ENCODE peak calls at places on chromosomes 7 and 10, in nine cellular contexts. N is GM23338; I is body of pancreas; P is MM.1S; D is lower lobe of right lung; M is neural progenitor cell; T is mammary epithelial cell; V is CD4-positive, CD25-positive, alpha-beta regulatory T cell; Z is pancreas. C is an unnamed sample.

GRCh38 chr10:120735773-120736371 is 115.3 kb upstream of the WDR11 start:
- DNase-seq in N (peak; percentile 46), I (no peak), P (peak; percentile 52), D (no peak), M (no peak), T (peak; percentile 7), V (peak; percentile 33), Z (no peak), C (no peak)

GRCh38 chr10:67438605-67439258 is 257.3 kb downstream of the CTNNA3 start:
- DNase-seq in N (no peak), I (no peak), P (peak; percentile 44), D (no peak), M (no peak), T (no peak), V (no peak), Z (no peak), C (no peak)

GRCh38 chr10:86956841-86957448 is 470 bp downstream of the MMRN2 start:
- DNase-seq in N (no peak), I (no peak), P (no peak), D (peak; percentile 16), M (no peak), T (no peak), V (no peak), Z (peak; percentile 32), C (no peak)

GRCh38 chr10:62852961-62853702 is 37.0 kb upstream of the EGR2 start:
- DNase-seq in N (no peak), I (no peak), P (peak; percentile 48), D (no peak), M (no peak), T (no peak), V (no peak), Z (no peak), C (no peak)

GRCh38 chr7:143375298-143376034 is 5.7 kb upstream of the ZYX start:
- DNase-seq in N (no peak), I (peak; percentile 52), P (no peak), D (no peak), M (no peak), T (no peak), V (peak; percentile 87), Z (no peak), C (no peak)

GRCh38 chr7:151088019-151088855 is 2.0 kb downstream of the AGAP3 start:
- DNase-seq in N (peak; percentile 53), I (no peak), P (no peak), D (no peak), M (peak; percentile 37), T (peak; percentile 23), V (no peak), Z (no peak), C (no peak)

GRCh38 chr7:131284702-131285419 is 42.8 kb upstream of the MKLN1 start:
- DNase-seq in N (no peak), I (no peak), P (no peak), D (peak; percentile 59), M (peak; percentile 54), T (peak; percentile 66), V (no peak), Z (no peak), C (no peak)

GRCh38 chr7:134548877-134549276 is at the start of gene AKR1B15:
- DNase-seq in N (no peak), I (no peak), P (no peak), D (no peak), M (no peak), T (peak; percentile 62), V (peak; percentile 1), Z (no peak), C (no peak)

GRCh38 chr10:18224626-18225445 is 84.6 kb downstream of the CACNB2 start:
- DNase-seq in N (peak; percentile 52), I (peak; percentile 45), P (no peak), D (no peak), M (peak; percentile 18), T (no peak), V (no peak), Z (no peak), C (no peak)

GRCh38 chr7:42138691-42139090 is 98.3 kb downstream of the GLI3 start:
- DNase-seq in N (peak; percentile 45), I (no peak), P (no peak), D (no peak), M (peak; percentile 71), T (no peak), V (no peak), Z (no peak), C (no peak)

GRCh38 chr7:4776160-4776623 is 769 bp downstream of the AP5Z1 start:
- DNase-seq in N (no peak), I (no peak), P (no peak), D (no peak), M (no peak), T (peak; percentile 40), V (no peak), Z (no peak), C (no peak)

GRCh38 chr10:103584216-103585010 is 90.9 kb downstream of the NEURL1 start:
- DNase-seq in N (peak; percentile 69), I (no peak), P (peak; percentile 14), D (peak; percentile 59), M (no peak), T (no peak), V (peak; percentile 86), Z (no peak), C (no peak)
- H3K4me3 ChIP-seq in N (peak overlapping the region; percentile 47), I (no peak overlapping the region), P (no peak overlapping the region), D (peak overlapping the region; percentile 51), M (no peak overlapping the region), T (no peak overlapping the region), V (peak overlapping the region; percentile 95), Z (no peak overlapping the region), C (no peak overlapping the region)

GRCh38 chr7:290554-291301 is 758 bp downstream of the FOXL3 start:
- DNase-seq in N (peak; percentile 42), I (no peak), P (no peak), D (peak; percentile 39), M (no peak), T (no peak), V (no peak), Z (peak; percentile 75), C (no peak)

GRCh38 chr7:289756-290553 is at the start of gene FOXL3:
- DNase-seq in N (peak; percentile 68), I (no peak), P (no peak), D (peak; percentile 40), M (no peak), T (no peak), V (no peak), Z (peak; percentile 72), C (no peak)

GRCh38 chr7:289209-289755 is 688 bp upstream of the FOXL3 start:
- DNase-seq in N (peak; percentile 59), I (no peak), P (no peak), D (no peak), M (no peak), T (no peak), V (no peak), Z (no peak), C (no peak)

GRCh38 chr7:286278-286677 is 3.7 kb upstream of the FOXL3 start:
- DNase-seq in N (no peak), I (no peak), P (no peak), D (peak; percentile 11), M (no peak), T (no peak), V (no peak), Z (no peak), C (no peak)

GRCh38 chr7:288671-289101 is 1.3 kb upstream of the FOXL3 start:
- DNase-seq in N (no peak), I (no peak), P (no peak), D (peak; percentile 42), M (no peak), T (no peak), V (no peak), Z (peak; percentile 57), C (no peak)
- H3K27me3 ChIP-seq in N (peaks cover 70% of the 10 kb centered on the region), I (peaks cover 27% of the 10 kb centered on the region), P (peaks cover 3% of the 10 kb centered on the region), D (peaks cover 62% of the 10 kb centered on the region), M (no peaks in the 10 kb centered on the region), T (peaks cover 42% of the 10 kb centered on the region), V (peaks cover 8% of the 10 kb centered on the region), Z (peaks cover 16% of the 10 kb centered on the region), C (peaks cover 43% of the 10 kb centered on the region)

GRCh38 chr10:100895896-100896295 is 16.9 kb upstream of the SLF2 start:
- DNase-seq in N (no peak), I (no peak), P (no peak), D (no peak), M (no peak), T (no peak), V (no peak), Z (no peak), C (no peak)

GRCh38 chr10:100897976-100898375 is 14.8 kb upstream of the SLF2 start:
- DNase-seq in N (no peak), I (no peak), P (no peak), D (no peak), M (no peak), T (no peak), V (no peak), Z (no peak), C (no peak)

GRCh38 chr10:100896876-100897461 is 15.8 kb upstream of the SLF2 start:
- DNase-seq in N (no peak), I (no peak), P (no peak), D (no peak), M (no peak), T (no peak), V (no peak), Z (no peak), C (no peak)

GRCh38 chr10:100901051-100901450 is 11.7 kb upstream of the SLF2 start:
- DNase-seq in N (no peak), I (no peak), P (no peak), D (no peak), M (no peak), T (no peak), V (no peak), Z (no peak), C (no peak)

GRCh38 chr10:100899181-100899580 is 13.6 kb upstream of the SLF2 start:
- DNase-seq in N (no peak), I (no peak), P (no peak), D (no peak), M (no peak), T (no peak), V (no peak), Z (no peak), C (no peak)
- H3K4me3 ChIP-seq in N (no peak overlapping the region), I (no peak overlapping the region), P (no peak overlapping the region), D (no peak overlapping the region), M (no peak overlapping the region), T (no peak overlapping the region), V (no peak overlapping the region), Z (no peak overlapping the region), C (no peak overlapping the region)

GRCh38 chr10:97066877-97067555 is 118.7 kb downstream of the SLIT1 start:
- DNase-seq in N (no peak), I (no peak), P (no peak), D (no peak), M (no peak), T (no peak), V (no peak), Z (peak; percentile 41), C (no peak)
- H3K27me3 ChIP-seq in N (no peaks in the 10 kb centered on the region), I (no peaks in the 10 kb centered on the region), P (peaks cover 36% of the 10 kb centered on the region), D (peaks cover 6% of the 10 kb centered on the region), M (no peaks in the 10 kb centered on the region), T (no peaks in the 10 kb centered on the region), V (peaks cover 2% of the 10 kb centered on the region), Z (no peaks in the 10 kb centered on the region), C (no peaks in the 10 kb centered on the region)

GRCh38 chr10:88986549-88987242 is 3.9 kb upstream of the FAS start:
- DNase-seq in N (peak; percentile 60), I (peak; percentile 24), P (peak; percentile 54), D (no peak), M (peak; percentile 57), T (peak; percentile 25), V (no peak), Z (no peak), C (no peak)
- H3K4me3 ChIP-seq in N (no peak overlapping the region), I (no peak overlapping the region), P (no peak overlapping the region), D (no peak overlapping the region), M (no peak overlapping the region), T (no peak overlapping the region), V (peak overlapping the region; percentile 27), Z (no peak overlapping the region), C (no peak overlapping the region)

C was measured in MG63.